ENCODE peak calls at places on chromosomes 16 and 17, in six cellular contexts. One of them, this sample, is unnamed.

GRCh38 chr17:77696720-77697460 is 261.6 kb upstream of the TNRC6C start:
- DNase-seq in SK-N-SH: peak; percentile 58
- DNase-seq in HL-60: no peak
- DNase-seq in ovary: no peak
- DNase-seq in right lobe of liver: peak; percentile 34
- DNase-seq in uterus: peak; percentile 52
- DNase-seq in this sample: no peak

GRCh38 chr17:82965371-82965770 is 114.0 kb upstream of the METRNL start:
- DNase-seq in SK-N-SH: no peak
- DNase-seq in HL-60: no peak
- DNase-seq in uterus: no peak
- DNase-seq in right lobe of liver: peak; percentile 34
- DNase-seq in ovary: peak; percentile 23
- DNase-seq in this sample: peak; percentile 9

GRCh38 chr17:45311762-45312476 is 4.9 kb downstream of the MAP3K14 start:
- DNase-seq in uterus: peak; percentile 53
- DNase-seq in ovary: no peak
- DNase-seq in HL-60: no peak
- DNase-seq in right lobe of liver: peak; percentile 93
- DNase-seq in SK-N-SH: peak; percentile 45
- DNase-seq in this sample: peak; percentile 62

GRCh38 chr17:27496501-27496943 is 40.3 kb downstream of the KSR1 start:
- DNase-seq in ovary: no peak
- DNase-seq in HL-60: no peak
- DNase-seq in SK-N-SH: no peak
- DNase-seq in right lobe of liver: peak; percentile 80
- DNase-seq in uterus: no peak
- DNase-seq in this sample: no peak

GRCh38 chr16:58086381-58087208 is 42.6 kb downstream of the CFAP20 start:
- DNase-seq in SK-N-SH: peak; percentile 29
- DNase-seq in ovary: no peak
- DNase-seq in uterus: no peak
- DNase-seq in right lobe of liver: no peak
- DNase-seq in HL-60: no peak
- DNase-seq in this sample: no peak

GRCh38 chr16:75415169-75415908 is 18.0 kb downstream of the CFDP1 start:
- DNase-seq in ovary: no peak
- DNase-seq in SK-N-SH: no peak
- DNase-seq in right lobe of liver: no peak
- DNase-seq in uterus: no peak
- DNase-seq in HL-60: no peak
- DNase-seq in this sample: no peak

GRCh38 chr17:21149626-21150025 is 22.9 kb downstream of the DHRS7B start:
- DNase-seq in ovary: no peak
- DNase-seq in SK-N-SH: no peak
- DNase-seq in right lobe of liver: no peak
- DNase-seq in HL-60: no peak
- DNase-seq in uterus: no peak
- DNase-seq in this sample: no peak

GRCh38 chr16:71476457-71476856 is 12.7 kb downstream of the ZNF19 start:
- DNase-seq in uterus: no peak
- DNase-seq in right lobe of liver: no peak
- DNase-seq in HL-60: no peak
- DNase-seq in SK-N-SH: no peak
- DNase-seq in ovary: no peak
- DNase-seq in this sample: no peak

GRCh38 chr17:9299695-9300094 is 275.9 kb downstream of the STX8 start:
- DNase-seq in right lobe of liver: no peak
- DNase-seq in SK-N-SH: no peak
- DNase-seq in uterus: no peak
- DNase-seq in HL-60: no peak
- DNase-seq in ovary: no peak
- DNase-seq in this sample: no peak

GRCh38 chr16:85553436-85554113 is 59.5 kb upstream of the GSE1 start:
- DNase-seq in SK-N-SH: no peak
- DNase-seq in right lobe of liver: peak; percentile 89
- DNase-seq in ovary: peak; percentile 80
- DNase-seq in uterus: peak; percentile 46
- DNase-seq in HL-60: peak; percentile 49
- DNase-seq in this sample: peak; percentile 71

GRCh38 chr17:70011750-70012149 is 63.3 kb upstream of the KCNJ16 start:
- DNase-seq in ovary: no peak
- DNase-seq in right lobe of liver: no peak
- DNase-seq in uterus: no peak
- DNase-seq in HL-60: no peak
- DNase-seq in SK-N-SH: no peak
- DNase-seq in this sample: no peak

GRCh38 chr16:85715169-85716015 is 26.6 kb upstream of the GINS2 start:
- DNase-seq in HL-60: no peak
- DNase-seq in right lobe of liver: no peak
- DNase-seq in uterus: no peak
- DNase-seq in ovary: no peak
- DNase-seq in SK-N-SH: no peak
- DNase-seq in this sample: no peak

GRCh38 chr16:27749547-27749875 is 199.6 kb downstream of the KATNIP start:
- DNase-seq in uterus: no peak
- DNase-seq in HL-60: no peak
- DNase-seq in right lobe of liver: no peak
- DNase-seq in ovary: no peak
- DNase-seq in SK-N-SH: no peak
- DNase-seq in this sample: no peak

DNA sequence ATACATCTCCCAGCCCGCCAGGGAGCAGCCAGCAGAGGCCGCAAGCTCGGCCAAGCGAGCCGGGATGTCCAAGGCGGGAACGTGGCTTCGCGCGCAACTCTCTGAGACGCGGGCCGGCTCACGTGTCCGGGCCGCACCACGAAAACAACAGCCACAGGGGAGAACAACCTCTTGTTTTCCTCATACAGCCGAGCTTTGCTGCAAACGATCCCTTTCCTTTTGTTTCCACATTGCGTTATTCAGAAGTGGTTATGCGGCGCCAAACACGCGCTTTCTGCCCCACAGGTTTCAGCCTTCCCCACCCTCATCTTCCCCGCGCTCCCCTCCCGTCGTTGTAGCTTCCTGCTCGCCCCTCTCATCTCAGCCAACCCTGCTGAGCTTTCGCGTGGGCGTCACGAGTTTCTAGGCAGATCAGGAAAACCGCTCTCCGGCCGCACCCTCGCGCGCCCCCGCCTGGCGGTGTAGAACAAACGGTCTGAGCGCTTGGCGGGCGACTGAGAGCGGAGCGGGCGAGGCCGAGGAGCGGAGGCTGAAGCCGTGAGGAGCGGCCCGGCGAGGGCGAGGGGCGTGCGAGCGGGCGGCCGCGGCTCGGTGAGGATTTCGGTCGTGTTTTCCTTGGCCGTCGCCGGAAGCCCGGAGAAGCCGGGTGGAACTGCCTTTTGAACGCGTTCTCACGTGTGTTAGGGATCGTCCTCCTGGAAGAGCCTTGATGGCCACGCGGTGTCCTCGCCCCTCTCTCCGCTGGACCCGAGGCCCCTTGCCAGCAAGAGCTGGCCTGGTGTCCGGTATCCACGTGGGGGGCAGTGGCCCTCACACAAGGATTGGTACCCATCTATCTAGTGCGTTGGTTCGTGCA is 6.6 kb upstream of the SMARCD2 start:
- DNase-seq in SK-N-SH: peak; percentile 66
- DNase-seq in right lobe of liver: peak; percentile 95
- DNase-seq in HL-60: peak; percentile 97
- DNase-seq in uterus: peak; percentile 84
- DNase-seq in ovary: peak; percentile 96
- DNase-seq in this sample: peak; percentile 95
- H3K4me3 ChIP-seq in SK-N-SH: no peak overlapping the region
- H3K4me3 ChIP-seq in right lobe of liver: peak overlapping the region; percentile 18
- H3K4me3 ChIP-seq in HL-60: no peak overlapping the region
- H3K4me3 ChIP-seq in uterus: peak overlapping the region; percentile 27
- H3K4me3 ChIP-seq in ovary: peak overlapping the region; percentile 33
- H3K4me3 ChIP-seq in this sample: peak overlapping the region; percentile 48

GRCh38 chr16:29951966-29952365 is 9.9 kb upstream of the TMEM219 start:
- DNase-seq in HL-60: no peak
- DNase-seq in uterus: no peak
- DNase-seq in SK-N-SH: no peak
- DNase-seq in right lobe of liver: no peak
- DNase-seq in ovary: no peak
- DNase-seq in this sample: no peak
- TF ChIP-seq CTCF in HL-60: no peak
- TF ChIP-seq CTCF in uterus: no peak
- TF ChIP-seq CTCF in SK-N-SH: no peak
- TF ChIP-seq CTCF in right lobe of liver: no peak
- TF ChIP-seq CTCF in ovary: no peak
- TF ChIP-seq CTCF in this sample: no peak

GRCh38 chr16:66271074-66272060 is 95.1 kb upstream of the CDH5 start:
- DNase-seq in uterus: no peak
- DNase-seq in right lobe of liver: peak; percentile 17
- DNase-seq in SK-N-SH: no peak
- DNase-seq in ovary: no peak
- DNase-seq in HL-60: no peak
- DNase-seq in this sample: no peak

GRCh38 chr16:66272461-66272860 is 94.0 kb upstream of the CDH5 start:
- DNase-seq in ovary: no peak
- DNase-seq in right lobe of liver: peak; percentile 21
- DNase-seq in SK-N-SH: no peak
- DNase-seq in HL-60: no peak
- DNase-seq in uterus: no peak
- DNase-seq in this sample: no peak

GRCh38 chr16:66273036-66273435 is 93.5 kb upstream of the CDH5 start:
- DNase-seq in HL-60: no peak
- DNase-seq in uterus: no peak
- DNase-seq in right lobe of liver: no peak
- DNase-seq in SK-N-SH: no peak
- DNase-seq in ovary: no peak
- DNase-seq in this sample: no peak

GRCh38 chr16:66269631-66270332 is 96.7 kb upstream of the CDH5 start:
- DNase-seq in uterus: no peak
- DNase-seq in HL-60: no peak
- DNase-seq in right lobe of liver: peak; percentile 21
- DNase-seq in SK-N-SH: no peak
- DNase-seq in ovary: no peak
- DNase-seq in this sample: no peak

GRCh38 chr16:66270333-66270927 is 96.1 kb upstream of the CDH5 start:
- DNase-seq in HL-60: peak; percentile 59
- DNase-seq in ovary: peak; percentile 91
- DNase-seq in uterus: peak; percentile 53
- DNase-seq in right lobe of liver: peak; percentile 70
- DNase-seq in SK-N-SH: peak; percentile 92
- DNase-seq in this sample: peak; percentile 79
- H3K4me3 ChIP-seq in HL-60: no peak overlapping the region
- H3K4me3 ChIP-seq in ovary: peak overlapping the region; percentile 25
- H3K4me3 ChIP-seq in uterus: peak overlapping the region; percentile 32
- H3K4me3 ChIP-seq in right lobe of liver: peak overlapping the region; percentile 18
- H3K4me3 ChIP-seq in SK-N-SH: peak overlapping the region; percentile 50
- H3K4me3 ChIP-seq in this sample: peak overlapping the region; percentile 47

DNA sequence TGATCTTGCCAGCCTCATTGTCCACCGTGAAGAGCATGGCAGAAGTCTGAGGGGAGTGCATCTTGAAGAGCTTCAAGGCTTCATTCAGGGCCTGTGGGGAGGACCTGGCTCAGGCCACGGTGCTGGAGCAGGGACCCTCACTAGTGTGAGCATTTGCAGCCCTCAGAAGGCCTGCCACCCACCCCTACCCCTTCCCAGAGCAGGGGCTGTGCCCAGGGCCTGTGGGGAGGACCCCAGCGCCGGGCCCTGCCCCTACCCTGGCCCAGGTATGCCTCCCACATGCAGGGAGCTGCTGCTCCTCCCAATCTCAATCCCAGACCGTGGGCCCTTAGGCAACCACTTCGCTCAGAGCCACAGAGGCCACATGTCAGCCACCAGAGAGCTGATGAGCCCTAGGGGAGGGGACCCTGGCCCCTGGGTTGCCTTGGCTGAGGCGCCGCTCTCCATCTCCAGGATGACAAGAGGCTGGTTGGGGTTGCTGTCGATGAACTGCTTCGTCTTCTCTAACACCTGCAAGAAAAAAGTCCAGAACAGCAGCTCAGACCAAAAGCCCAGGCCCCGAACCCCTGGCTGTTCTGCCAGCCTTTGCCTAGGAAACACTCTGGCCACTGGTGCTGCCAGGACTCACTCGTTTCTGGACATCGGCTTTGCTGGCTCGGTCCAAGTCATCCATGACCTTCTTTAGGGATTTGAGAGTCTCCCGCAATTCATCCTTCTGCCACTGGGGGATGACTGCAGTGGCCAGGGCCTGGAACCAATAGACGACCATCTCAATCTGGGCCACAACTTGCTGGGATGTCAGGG is 1.8 kb upstream of the EXOSC6 start:
- DNase-seq in uterus: no peak
- DNase-seq in ovary: no peak
- DNase-seq in right lobe of liver: peak; percentile 47
- DNase-seq in HL-60: peak; percentile 46
- DNase-seq in SK-N-SH: peak; percentile 62
- DNase-seq in this sample: peak; percentile 41
- TF ChIP-seq CTCF in uterus: no peak
- TF ChIP-seq CTCF in ovary: no peak
- TF ChIP-seq CTCF in right lobe of liver: peak; percentile 38
- TF ChIP-seq CTCF in HL-60: peak; percentile 65
- TF ChIP-seq CTCF in SK-N-SH: peak; percentile 55
- TF ChIP-seq CTCF in this sample: peak; percentile 57

DNA sequence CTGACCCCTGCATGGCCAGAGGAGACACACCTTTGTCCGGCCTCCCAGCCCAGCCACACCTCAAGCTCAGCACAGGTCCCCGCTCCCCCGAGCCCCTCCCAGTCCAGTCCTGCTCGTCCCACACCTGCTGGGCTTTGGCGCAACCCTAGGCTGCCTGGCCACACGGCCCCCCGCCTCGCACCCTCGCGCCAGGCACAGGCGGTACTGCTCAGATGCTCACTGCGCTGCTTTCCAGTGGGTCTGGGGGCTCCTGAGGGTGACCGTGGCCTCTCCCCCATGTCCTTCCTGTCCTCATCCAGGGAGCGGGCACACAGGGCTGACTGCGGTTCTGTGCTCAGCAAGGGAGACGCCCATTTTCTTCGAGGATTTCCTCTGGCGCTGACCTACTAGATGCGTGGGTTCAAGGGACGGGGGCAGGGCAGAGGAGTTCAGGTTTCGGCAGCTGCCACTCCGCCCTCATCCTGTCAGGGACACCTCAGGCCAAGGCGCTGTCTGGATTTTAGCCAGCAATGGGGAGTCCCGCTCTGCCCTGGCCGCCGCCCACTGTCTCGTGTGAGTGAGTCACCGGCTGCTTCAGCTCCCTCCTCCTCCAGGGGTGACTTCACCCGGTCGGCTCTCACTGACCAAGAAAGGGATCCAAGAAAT is 118.0 kb upstream of the ZNF469 start:
- DNase-seq in SK-N-SH: no peak
- DNase-seq in ovary: peak; percentile 92
- DNase-seq in HL-60: peak; percentile 20
- DNase-seq in right lobe of liver: peak; percentile 72
- DNase-seq in uterus: peak; percentile 98
- DNase-seq in this sample: peak; percentile 95
- H3K4me3 ChIP-seq in SK-N-SH: no peak overlapping the region
- H3K4me3 ChIP-seq in ovary: no peak overlapping the region
- H3K4me3 ChIP-seq in HL-60: no peak overlapping the region
- H3K4me3 ChIP-seq in right lobe of liver: no peak overlapping the region
- H3K4me3 ChIP-seq in uterus: no peak overlapping the region
- H3K4me3 ChIP-seq in this sample: no peak overlapping the region

GRCh38 chr17:19321481-19322128 is 40.9 kb downstream of the B9D1 start:
- DNase-seq in SK-N-SH: no peak
- DNase-seq in ovary: peak; percentile 17
- DNase-seq in right lobe of liver: no peak
- DNase-seq in uterus: no peak
- DNase-seq in HL-60: no peak
- DNase-seq in this sample: no peak
- TF ChIP-seq CTCF in SK-N-SH: peak; percentile 17
- TF ChIP-seq CTCF in ovary: no peak
- TF ChIP-seq CTCF in right lobe of liver: peak; percentile 13
- TF ChIP-seq CTCF in uterus: no peak
- TF ChIP-seq CTCF in HL-60: no peak
- TF ChIP-seq CTCF in this sample: no peak

GRCh38 chr17:66191607-66192377 is at the start of gene CEP112:
- DNase-seq in SK-N-SH: peak; percentile 97
- DNase-seq in uterus: peak; percentile 76
- DNase-seq in ovary: peak; percentile 91
- DNase-seq in right lobe of liver: peak; percentile 78
- DNase-seq in HL-60: peak; percentile 53
- DNase-seq in this sample: peak; percentile 91
- H3K4me3 ChIP-seq in SK-N-SH: peak within 1 kb of the TSS; percentile 85
- H3K4me3 ChIP-seq in uterus: peak within 1 kb of the TSS; percentile 54
- H3K4me3 ChIP-seq in ovary: peak within 1 kb of the TSS; percentile 67
- H3K4me3 ChIP-seq in right lobe of liver: peak within 1 kb of the TSS; percentile 84
- H3K4me3 ChIP-seq in HL-60: peak within 1 kb of the TSS; percentile 59
- H3K4me3 ChIP-seq in this sample: peak within 1 kb of the TSS; percentile 74